ENCODE peak calls at places on chromosomes 6 and 20, in four cellular contexts. X is K562, G is WTC11, M is GM12878. N is an unnamed sample.

GRCh38 chr6:1761472-1761871 is 151.8 kb downstream of the FOXC1 start:
- DNase-seq in X (no peak), G (no peak), M (no peak), N (no peak)

GRCh38 chr6:24126586-24127192 is 674 bp downstream of the NRSN1 start:
- DNase-seq in X (peak; percentile 38), G (peak; percentile 77), M (no peak), N (peak; percentile 25)

GRCh38 chr6:168150551-168151444 is 71.8 kb upstream of the FRMD1 start:
- DNase-seq in X (no peak), G (peak; percentile 43), M (no peak), N (peak; percentile 75)

GRCh38 chr6:13586936-13587542 is 12.6 kb downstream of the SIRT5 start:
- DNase-seq in X (no peak), G (no peak), M (no peak), N (no peak)

GRCh38 chr20:63284083-63284440 is 8.9 kb upstream of the COL20A1 start:
- DNase-seq in X (no peak), G (no peak), M (no peak), N (no peak)

GRCh38 chr6:134520181-134521115 is 202.5 kb upstream of the SGK1 start:
- DNase-seq in X (no peak), G (no peak), M (no peak), N (no peak)

GRCh38 chr6:77143659-77144447 is 319.4 kb downstream of the HTR1B start:
- DNase-seq in X (no peak), G (no peak), M (no peak), N (no peak)

GRCh38 chr20:43711098-43711654 is 15.6 kb downstream of the GTSF1L start:
- DNase-seq in X (no peak), G (no peak), M (no peak), N (no peak)

GRCh38 chr6:1312444-1313363 is 806 bp downstream of the FOXQ1 start:
- DNase-seq in X (no peak), G (peak; percentile 60), M (no peak), N (peak; percentile 30)

GRCh38 chr20:32972181-32973076 is 31.8 kb downstream of the SUN5 start:
- DNase-seq in X (peak; percentile 43), G (no peak), M (peak; percentile 91), N (no peak)

GRCh38 chr6:152170702-152171667 is 363.5 kb downstream of the ESR1 start:
- DNase-seq in X (no peak), G (no peak), M (peak; percentile 89), N (no peak)

GRCh38 chr6:108114861-108115597 is 40.5 kb upstream of the OSTM1 start:
- DNase-seq in X (no peak), G (peak; percentile 74), M (no peak), N (peak; percentile 80)

GRCh38 chr20:9068896-9069663 is at the start of gene PLCB4:
- DNase-seq in X (peak; percentile 9), G (peak; percentile 62), M (no peak), N (peak; percentile 75)

GRCh38 chr20:41213150-41213820 is 75.9 kb downstream of the PLCG1 start:
- DNase-seq in X (no peak), G (no peak), M (no peak), N (peak; percentile 23)

GRCh38 chr6:3610896-3611295 is 140.6 kb downstream of the PXDC1 start:
- DNase-seq in X (no peak), G (no peak), M (no peak), N (no peak)

GRCh38 chr6:3612341-3613041 is 139.0 kb downstream of the PXDC1 start:
- DNase-seq in X (no peak), G (no peak), M (no peak), N (no peak)

GRCh38 chr6:3608159-3608558 is 143.4 kb downstream of the PXDC1 start:
- DNase-seq in X (no peak), G (no peak), M (no peak), N (no peak)

GRCh38 chr6:3609388-3609787 is 142.1 kb downstream of the PXDC1 start:
- DNase-seq in X (no peak), G (no peak), M (no peak), N (no peak)

DNA sequence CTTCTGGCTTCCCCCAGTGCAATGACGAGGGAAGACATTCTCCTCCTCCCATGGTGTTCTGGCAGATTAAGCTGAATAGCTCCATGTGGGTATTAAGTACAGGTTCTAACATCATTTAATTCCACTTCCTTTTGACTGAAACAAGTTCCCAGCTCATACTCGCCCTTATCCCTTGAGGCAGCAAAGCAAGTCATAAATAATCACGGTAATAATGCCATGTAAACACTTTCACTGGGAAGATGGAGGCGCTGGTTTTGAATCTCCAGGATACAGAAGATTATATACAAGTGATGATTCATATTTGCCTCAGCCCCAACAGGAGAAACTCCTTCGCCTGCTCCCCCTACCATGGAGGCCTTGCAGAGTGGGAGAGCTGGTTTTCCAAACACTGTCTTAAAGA is 141.3 kb downstream of the PXDC1 start:
- DNase-seq in X (no peak), G (no peak), M (no peak), N (no peak)
- TF ChIP-seq USF1 in X (no peak), G (no peak), M (no peak), N (no peak)

GRCh38 chr20:24046905-24047304 is 58.3 kb upstream of the GGTLC1 start:
- DNase-seq in X (no peak), G (no peak), M (no peak), N (no peak)
- TF ChIP-seq USF1 in X (no peak), G (no peak), M (no peak), N (no peak)

DNA sequence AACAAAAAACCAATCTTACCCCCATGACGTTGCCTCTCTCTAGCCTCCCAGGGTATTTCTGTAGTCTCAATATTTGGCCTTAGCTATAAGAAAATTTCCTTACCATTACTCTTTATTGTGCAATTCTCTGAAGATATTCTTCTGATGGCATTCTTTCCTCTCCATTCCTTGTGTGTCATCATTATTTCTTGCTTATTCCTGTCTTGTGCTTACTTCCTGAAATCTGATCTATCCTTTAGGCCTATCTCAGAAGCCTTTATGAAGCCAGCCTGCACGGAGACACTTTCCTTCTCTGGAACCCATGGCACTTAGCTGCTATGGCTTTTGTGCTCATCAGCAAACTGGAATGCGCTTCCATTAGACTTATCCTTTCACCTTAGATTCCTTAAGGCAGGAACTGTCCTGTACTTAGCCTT is 65.9 kb upstream of the DDR1 start:
- DNase-seq in X (no peak), G (no peak), M (no peak), N (no peak)
- TF ChIP-seq USF1 in X (no peak), G (no peak), M (no peak), N (no peak)

GRCh38 chr6:44154067-44154466 is 4.6 kb upstream of the CAPN11 start:
- DNase-seq in X (no peak), G (no peak), M (no peak), N (no peak)

GRCh38 chr6:44157152-44157521 is 1.5 kb upstream of the CAPN11 start:
- DNase-seq in X (no peak), G (no peak), M (no peak), N (no peak)

GRCh38 chr6:44152533-44152932 is 6.1 kb upstream of the CAPN11 start:
- DNase-seq in X (no peak), G (no peak), M (no peak), N (no peak)

GRCh38 chr6:44158770-44159228 is at the start of gene CAPN11:
- DNase-seq in X (no peak), G (no peak), M (no peak), N (no peak)

GRCh38 chr6:44156494-44157151 is 2.0 kb upstream of the CAPN11 start:
- DNase-seq in X (no peak), G (peak; percentile 36), M (no peak), N (no peak)
- TF ChIP-seq USF1 in X (no peak), G (no peak), M (no peak), N (no peak)

DNA sequence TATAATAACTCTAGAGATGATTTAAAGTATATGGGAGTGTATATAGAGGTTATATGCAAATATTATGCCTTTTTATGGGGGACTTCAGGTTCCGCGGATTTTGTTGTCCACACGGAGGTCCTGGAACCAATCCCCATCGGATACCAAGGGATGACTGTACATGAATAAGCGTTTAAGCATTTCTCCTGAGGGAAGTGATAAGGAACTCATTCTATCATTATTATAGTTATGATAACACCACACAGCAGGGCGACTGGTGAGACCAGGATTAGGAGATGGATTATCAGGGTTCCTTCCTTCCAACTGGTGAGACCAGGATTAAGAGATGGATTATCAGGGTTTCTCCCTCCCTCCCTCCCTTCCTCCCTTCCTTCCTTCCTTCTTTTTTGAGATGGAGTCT is 6.6 kb downstream of the ECI2 start:
- DNase-seq in X (no peak), G (no peak), M (no peak), N (no peak)
- TF ChIP-seq USF1 in X (no peak), G (no peak), M (no peak), N (no peak)